ENCODE peak calls at places on chromosomes 13 and 19, in four cellular contexts. P is IMR-90, I is H9, N is neuronal stem cell. T is an unnamed sample.

GRCh38 chr19:49809155-49809986 is 3.7 kb downstream of the FUZ start:
- DNase-seq in I (peak; percentile 77), N (no peak), P (no peak), T (peak; percentile 27)

GRCh38 chr19:49133621-49134454 is 14.5 kb downstream of the PPFIA3 start:
- DNase-seq in I (peak; percentile 90), P (peak; percentile 70), N (no peak), T (peak; percentile 45)

GRCh38 chr13:113980489-113981064 is 6.7 kb upstream of the C13orf46 start:
- DNase-seq in I (no peak), N (no peak), P (no peak), T (no peak)

GRCh38 chr19:51887522-51888498 is at the start of gene ZNF577:
- DNase-seq in N (peak; percentile 78), P (peak; percentile 93), I (peak; percentile 85), T (peak; percentile 86)

GRCh38 chr13:32969516-32969941 is 46.7 kb upstream of the KL start:
- DNase-seq in I (no peak), N (no peak), P (peak; percentile 55), T (peak; percentile 30)

GRCh38 chr13:38518328-38518727 is 168.5 kb upstream of the FREM2 start:
- DNase-seq in I (no peak), P (no peak), N (no peak), T (no peak)

GRCh38 chr13:44180876-44181536 is 192.6 kb upstream of the SERP2 start:
- DNase-seq in I (no peak), N (no peak), P (no peak), T (no peak)

GRCh38 chr19:37893845-37894575 is 12.4 kb downstream of the WDR87 start:
- DNase-seq in P (no peak), I (no peak), N (no peak), T (no peak)

GRCh38 chr19:58522709-58523108 is 3.1 kb upstream of the ZBTB45 start:
- DNase-seq in I (peak; percentile 48), N (no peak), P (no peak), T (no peak)

GRCh38 chr13:97456047-97456446 is 22.1 kb downstream of the RAP2A start:
- DNase-seq in P (no peak), N (no peak), I (no peak), T (no peak)

GRCh38 chr19:38182536-38183210 is 41.3 kb downstream of the DPF1 start:
- DNase-seq in N (no peak), P (no peak), I (no peak), T (no peak)

GRCh38 chr19:32256341-32256975 is 89.0 kb upstream of the ZNF507 start:
- DNase-seq in I (no peak), N (no peak), P (no peak), T (no peak)

GRCh38 chr13:31675521-31675953 is 63.8 kb upstream of the RXFP2 start:
- DNase-seq in I (no peak), P (no peak), N (no peak), T (no peak)

GRCh38 chr19:55669418-55670279 is 5.4 kb upstream of the EPN1 start:
- DNase-seq in N (no peak), P (no peak), I (no peak), T (no peak)

GRCh38 chr19:29873024-29873800 is 61.4 kb downstream of the CCNE1 start:
- DNase-seq in N (peak; percentile 66), P (no peak), I (peak; percentile 75), T (no peak)

GRCh38 chr19:48741222-48741999 is 1.0 kb upstream of the RASIP1 start:
- DNase-seq in I (peak; percentile 78), N (no peak), P (no peak), T (no peak)

GRCh38 chr13:38564751-38565150 is 122.1 kb upstream of the FREM2 start:
- DNase-seq in N (no peak), P (no peak), I (no peak), T (no peak)

GRCh38 chr19:44684892-44685847 is 13.8 kb upstream of the CEACAM16 start:
- DNase-seq in I (peak; percentile 51), N (peak; percentile 17), P (peak; percentile 97), T (no peak)

GRCh38 chr19:497476-497860 is 1.2 kb downstream of the MADCAM1 start:
- DNase-seq in N (no peak), I (no peak), P (no peak), T (no peak)

GRCh38 chr13:46894534-46894906 is 2.3 kb downstream of the HTR2A start:
- DNase-seq in N (no peak), P (no peak), I (no peak), T (no peak)

GRCh38 chr13:112647256-112647655 is 42.6 kb upstream of the ATP11A start:
- DNase-seq in I (no peak), P (no peak), N (no peak), T (no peak)

GRCh38 chr13:98585398-98585754 is 8.5 kb upstream of the STK24 start:
- DNase-seq in N (no peak), I (no peak), P (no peak), T (peak; percentile 34)

GRCh38 chr13:107284168-107284567 is 716.2 kb upstream of the ARGLU1 start:
- DNase-seq in N (no peak), P (peak; percentile 59), I (no peak), T (no peak)

GRCh38 chr19:15828121-15828620 is 12.7 kb upstream of the OR10H1 start:
- DNase-seq in I (no peak), N (no peak), P (no peak), T (peak; percentile 44)

GRCh38 chr13:92573467-92574057 is 653.0 kb upstream of the GPC6 start:
- DNase-seq in I (peak; percentile 50), N (peak; percentile 26), P (peak; percentile 7), T (no peak)

GRCh38 chr19:48565090-48565489 is 13.1 kb downstream of the SULT2B1 start:
- DNase-seq in P (peak; percentile 83), N (no peak), I (no peak), T (peak; percentile 85)

GRCh38 chr13:85970727-85971126 is 171.5 kb upstream of the SLITRK6 start:
- DNase-seq in I (no peak), P (no peak), N (no peak), T (peak; percentile 16)

GRCh38 chr13:97495678-97496077 is 61.7 kb downstream of the RAP2A start:
- DNase-seq in N (no peak), I (no peak), P (no peak), T (no peak)

GRCh38 chr13:40292536-40292935 is 373.9 kb downstream of the FOXO1 start:
- DNase-seq in I (no peak), P (no peak), N (no peak), T (no peak)

GRCh38 chr19:49894879-49895565 is 1.7 kb downstream of the IL4I1 start:
- DNase-seq in P (no peak), I (no peak), N (no peak), T (no peak)

GRCh38 chr13:108987488-108987887 is 358.1 kb downstream of the MYO16 start:
- DNase-seq in I (no peak), N (no peak), P (peak; percentile 62), T (no peak)

GRCh38 chr19:31351212-31352193 is 2.3 kb upstream of the TSHZ3 start:
- DNase-seq in I (no peak), P (peak; percentile 63), N (no peak), T (peak; percentile 48)

GRCh38 chr19:57269515-57270250 is 10.6 kb upstream of the ZNF460 start:
- DNase-seq in P (peak; percentile 96), N (no peak), I (no peak), T (no peak)

GRCh38 chr13:85525411-85525810 is 273.8 kb downstream of the SLITRK6 start:
- DNase-seq in P (no peak), I (no peak), N (no peak), T (no peak)

GRCh38 chr19:44823373-44823698 is 14.4 kb downstream of the BCAM start:
- DNase-seq in N (no peak), P (no peak), I (no peak), T (no peak)

GRCh38 chr13:76884571-76885202 is 1.5 kb downstream of the KCTD12 start:
- DNase-seq in N (no peak), P (peak; percentile 20), I (no peak), T (no peak)

GRCh38 chr19:39407394-39407643 is 672 bp downstream of the ZFP36 start:
- DNase-seq in I (no peak), N (no peak), P (no peak), T (no peak)
- H2BK5ac ChIP-seq in I (no peak overlapping the region), N (no peak overlapping the region), P (peak overlapping the region; percentile 91), T (peak overlapping the region; percentile 90)

GRCh38 chr19:1912760-1913505 is 7.7 kb downstream of the ADAT3 start:
- DNase-seq in P (no peak), N (no peak), I (no peak), T (no peak)
- H4K8ac ChIP-seq in P (no peak overlapping the region), N (no peak overlapping the region), I (no peak overlapping the region), T (no peak overlapping the region)

DNA sequence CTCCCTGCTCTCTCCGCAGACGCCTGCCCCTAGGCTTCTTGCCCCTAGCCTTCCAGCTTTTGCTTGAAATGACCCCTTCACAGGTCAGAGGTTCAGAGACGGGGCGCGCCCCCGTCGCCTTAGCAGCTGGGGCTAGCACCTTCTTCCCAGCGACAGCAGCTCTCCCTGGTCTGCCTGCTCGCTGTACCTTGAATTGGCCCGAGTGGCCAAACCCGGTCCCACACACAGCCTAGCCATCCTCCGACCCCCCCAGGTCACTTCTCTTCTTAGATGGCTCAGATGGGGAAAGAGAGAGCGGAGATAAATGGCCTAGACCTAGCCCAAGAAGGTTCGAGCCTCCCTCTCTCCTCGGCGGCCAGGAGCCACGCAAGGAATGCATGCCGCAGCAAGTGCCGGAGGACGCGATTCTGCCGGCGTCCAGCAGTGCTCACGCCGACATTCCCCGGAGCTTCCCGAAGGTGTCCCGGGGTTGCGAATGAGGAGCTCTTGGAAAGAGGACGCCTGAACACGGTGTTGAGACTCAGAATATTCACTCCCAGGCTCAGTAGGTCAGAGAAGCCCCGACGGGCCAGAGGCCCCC is 1.3 kb downstream of the CDX2 start:
- DNase-seq in N (no peak), P (no peak), I (peak; percentile 41), T (peak; percentile 9)
- H3K23ac ChIP-seq in N (peak overlapping the region; percentile 77), P (no peak overlapping the region), I (no peak overlapping the region), T (no peak overlapping the region)

DNA sequence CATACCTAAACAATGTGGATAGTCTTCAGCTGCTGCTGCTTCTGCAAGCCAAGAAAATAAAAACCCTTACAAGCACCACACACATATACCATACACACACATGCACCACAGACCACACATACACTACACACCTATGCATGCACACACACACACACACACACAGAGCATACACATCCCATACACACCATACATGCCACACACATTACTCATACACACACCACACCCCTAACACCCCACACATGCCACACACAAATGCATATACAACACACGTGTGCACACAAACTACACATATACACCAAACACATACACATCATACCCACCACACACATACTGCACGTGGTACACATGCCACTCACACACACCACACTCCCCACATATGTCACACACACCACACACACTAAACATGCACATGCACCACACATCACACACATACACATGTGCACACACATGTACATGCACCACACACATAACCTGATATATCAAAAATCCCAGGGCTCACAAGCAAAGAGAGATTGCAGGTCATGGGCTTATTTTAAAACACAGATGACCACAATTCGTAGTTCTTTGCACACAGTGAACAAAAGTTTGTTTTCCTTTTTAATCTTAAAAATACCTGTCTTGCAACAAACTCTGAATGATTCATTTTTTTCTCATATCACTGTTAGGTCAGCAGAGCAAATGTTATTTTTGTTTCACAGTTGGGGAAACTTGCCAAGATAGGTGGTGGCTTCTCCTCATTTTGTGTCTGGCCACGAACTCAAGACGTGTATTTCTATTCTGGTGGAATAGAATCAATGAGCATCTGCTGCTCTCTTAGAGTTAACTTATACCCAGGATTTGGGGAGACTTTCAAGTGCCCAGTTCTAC is 456.6 kb downstream of the FGF9 start:
- DNase-seq in N (no peak), P (peak; percentile 24), I (no peak), T (no peak)
- H2BK5ac ChIP-seq in N (no peak overlapping the region), P (peak overlapping the region; percentile 80), I (no peak overlapping the region), T (no peak overlapping the region)